ENCODE peak calls at places on chromosomes 11 and 22, in ten cellular contexts. One of them, this sample, is unnamed.

GRCh38 chr11:19879309-19880087 is 166.9 kb downstream of the NAV2 start:
- DNase-seq in CD4-positive, CD25-positive, alpha-beta regulatory T cell: no peak
- DNase-seq in activated CD4-positive, CD25-positive, alpha-beta regulatory T cell: no peak
- DNase-seq in KG1: no peak
- DNase-seq in effector CD4-positive, alpha-beta T cell: no peak
- DNase-seq in activated CD4-positive, alpha-beta T cell treated with anti-CD3 and anti-CD28 coated beads, Interleukin-2, amount 10 ng/mL, durations not matched to agents 7 days and 5 days: no peak
- DNase-seq in IMR-90: no peak
- DNase-seq in NCI-H748 treated with DMSO at 0.1 percent for 48 hours: no peak
- DNase-seq in stimulated activated CD4-positive, alpha-beta T cell treated with anti-CD3 and anti-CD28 coated beads, Interleukin-2, amount 100 ng/mL, for 24 hours: no peak
- DNase-seq in HT1080: no peak
- DNase-seq in this sample: no peak

GRCh38 chr22:23888615-23889401 is 5.4 kb upstream of the MIF start:
- DNase-seq in HT1080: peak; percentile 55
- DNase-seq in CD4-positive, CD25-positive, alpha-beta regulatory T cell: no peak
- DNase-seq in NCI-H748 treated with DMSO at 0.1 percent for 48 hours: no peak
- DNase-seq in activated CD4-positive, CD25-positive, alpha-beta regulatory T cell: no peak
- DNase-seq in effector CD4-positive, alpha-beta T cell: no peak
- DNase-seq in stimulated activated CD4-positive, alpha-beta T cell treated with anti-CD3 and anti-CD28 coated beads, Interleukin-2, amount 100 ng/mL, for 24 hours: no peak
- DNase-seq in KG1: no peak
- DNase-seq in activated CD4-positive, alpha-beta T cell treated with anti-CD3 and anti-CD28 coated beads, Interleukin-2, amount 10 ng/mL, durations not matched to agents 7 days and 5 days: no peak
- DNase-seq in IMR-90: peak; percentile 39
- DNase-seq in this sample: peak; percentile 10

GRCh38 chr11:12724301-12725046 is 50.3 kb downstream of the TEAD1 start:
- DNase-seq in stimulated activated CD4-positive, alpha-beta T cell treated with anti-CD3 and anti-CD28 coated beads, Interleukin-2, amount 100 ng/mL, for 24 hours: no peak
- DNase-seq in CD4-positive, CD25-positive, alpha-beta regulatory T cell: no peak
- DNase-seq in IMR-90: peak; percentile 95
- DNase-seq in activated CD4-positive, CD25-positive, alpha-beta regulatory T cell: no peak
- DNase-seq in HT1080: peak; percentile 83
- DNase-seq in KG1: no peak
- DNase-seq in activated CD4-positive, alpha-beta T cell treated with anti-CD3 and anti-CD28 coated beads, Interleukin-2, amount 10 ng/mL, durations not matched to agents 7 days and 5 days: no peak
- DNase-seq in NCI-H748 treated with DMSO at 0.1 percent for 48 hours: peak; percentile 96
- DNase-seq in effector CD4-positive, alpha-beta T cell: no peak
- DNase-seq in this sample: peak; percentile 90

GRCh38 chr11:1335811-1336761 is 26.7 kb upstream of the TOLLIP start:
- DNase-seq in HT1080: no peak
- DNase-seq in activated CD4-positive, CD25-positive, alpha-beta regulatory T cell: peak; percentile 57
- DNase-seq in CD4-positive, CD25-positive, alpha-beta regulatory T cell: peak; percentile 64
- DNase-seq in NCI-H748 treated with DMSO at 0.1 percent for 48 hours: peak; percentile 41
- DNase-seq in KG1: peak; percentile 7
- DNase-seq in effector CD4-positive, alpha-beta T cell: peak; percentile 53
- DNase-seq in IMR-90: peak; percentile 71
- DNase-seq in activated CD4-positive, alpha-beta T cell treated with anti-CD3 and anti-CD28 coated beads, Interleukin-2, amount 10 ng/mL, durations not matched to agents 7 days and 5 days: peak; percentile 54
- DNase-seq in stimulated activated CD4-positive, alpha-beta T cell treated with anti-CD3 and anti-CD28 coated beads, Interleukin-2, amount 100 ng/mL, for 24 hours: peak; percentile 57
- DNase-seq in this sample: peak; percentile 22

GRCh38 chr11:126654886-126655806 is 299.7 kb downstream of the ST3GAL4 start:
- DNase-seq in stimulated activated CD4-positive, alpha-beta T cell treated with anti-CD3 and anti-CD28 coated beads, Interleukin-2, amount 100 ng/mL, for 24 hours: no peak
- DNase-seq in IMR-90: no peak
- DNase-seq in effector CD4-positive, alpha-beta T cell: no peak
- DNase-seq in activated CD4-positive, CD25-positive, alpha-beta regulatory T cell: no peak
- DNase-seq in HT1080: no peak
- DNase-seq in KG1: no peak
- DNase-seq in CD4-positive, CD25-positive, alpha-beta regulatory T cell: no peak
- DNase-seq in NCI-H748 treated with DMSO at 0.1 percent for 48 hours: no peak
- DNase-seq in activated CD4-positive, alpha-beta T cell treated with anti-CD3 and anti-CD28 coated beads, Interleukin-2, amount 10 ng/mL, durations not matched to agents 7 days and 5 days: no peak
- DNase-seq in this sample: no peak

GRCh38 chr22:32904044-32904443 is 102.5 kb downstream of the TIMP3 start:
- DNase-seq in activated CD4-positive, alpha-beta T cell treated with anti-CD3 and anti-CD28 coated beads, Interleukin-2, amount 10 ng/mL, durations not matched to agents 7 days and 5 days: peak; percentile 15
- DNase-seq in KG1: no peak
- DNase-seq in HT1080: peak; percentile 48
- DNase-seq in CD4-positive, CD25-positive, alpha-beta regulatory T cell: no peak
- DNase-seq in IMR-90: peak; percentile 35
- DNase-seq in NCI-H748 treated with DMSO at 0.1 percent for 48 hours: no peak
- DNase-seq in effector CD4-positive, alpha-beta T cell: no peak
- DNase-seq in stimulated activated CD4-positive, alpha-beta T cell treated with anti-CD3 and anti-CD28 coated beads, Interleukin-2, amount 100 ng/mL, for 24 hours: no peak
- DNase-seq in activated CD4-positive, CD25-positive, alpha-beta regulatory T cell: no peak
- DNase-seq in this sample: peak; percentile 23

GRCh38 chr11:11626128-11626527 is 4.3 kb upstream of the GALNT18 start:
- DNase-seq in CD4-positive, CD25-positive, alpha-beta regulatory T cell: no peak
- DNase-seq in KG1: no peak
- DNase-seq in activated CD4-positive, alpha-beta T cell treated with anti-CD3 and anti-CD28 coated beads, Interleukin-2, amount 10 ng/mL, durations not matched to agents 7 days and 5 days: no peak
- DNase-seq in effector CD4-positive, alpha-beta T cell: no peak
- DNase-seq in stimulated activated CD4-positive, alpha-beta T cell treated with anti-CD3 and anti-CD28 coated beads, Interleukin-2, amount 100 ng/mL, for 24 hours: no peak
- DNase-seq in HT1080: peak; percentile 73
- DNase-seq in activated CD4-positive, CD25-positive, alpha-beta regulatory T cell: no peak
- DNase-seq in IMR-90: no peak
- DNase-seq in NCI-H748 treated with DMSO at 0.1 percent for 48 hours: no peak
- DNase-seq in this sample: no peak

GRCh38 chr11:104573431-104573830 is 324.8 kb downstream of the CASP12 start:
- DNase-seq in stimulated activated CD4-positive, alpha-beta T cell treated with anti-CD3 and anti-CD28 coated beads, Interleukin-2, amount 100 ng/mL, for 24 hours: no peak
- DNase-seq in activated CD4-positive, CD25-positive, alpha-beta regulatory T cell: no peak
- DNase-seq in activated CD4-positive, alpha-beta T cell treated with anti-CD3 and anti-CD28 coated beads, Interleukin-2, amount 10 ng/mL, durations not matched to agents 7 days and 5 days: no peak
- DNase-seq in effector CD4-positive, alpha-beta T cell: no peak
- DNase-seq in KG1: no peak
- DNase-seq in IMR-90: peak; percentile 77
- DNase-seq in CD4-positive, CD25-positive, alpha-beta regulatory T cell: no peak
- DNase-seq in HT1080: peak; percentile 41
- DNase-seq in NCI-H748 treated with DMSO at 0.1 percent for 48 hours: no peak
- DNase-seq in this sample: no peak

GRCh38 chr11:80462211-80462610 is 1021.4 kb upstream of the TENM4 start:
- DNase-seq in HT1080: peak; percentile 71
- DNase-seq in CD4-positive, CD25-positive, alpha-beta regulatory T cell: no peak
- DNase-seq in KG1: no peak
- DNase-seq in activated CD4-positive, alpha-beta T cell treated with anti-CD3 and anti-CD28 coated beads, Interleukin-2, amount 10 ng/mL, durations not matched to agents 7 days and 5 days: no peak
- DNase-seq in NCI-H748 treated with DMSO at 0.1 percent for 48 hours: no peak
- DNase-seq in activated CD4-positive, CD25-positive, alpha-beta regulatory T cell: no peak
- DNase-seq in effector CD4-positive, alpha-beta T cell: no peak
- DNase-seq in IMR-90: no peak
- DNase-seq in stimulated activated CD4-positive, alpha-beta T cell treated with anti-CD3 and anti-CD28 coated beads, Interleukin-2, amount 100 ng/mL, for 24 hours: no peak
- DNase-seq in this sample: no peak

GRCh38 chr11:27524155-27524554 is 17.6 kb upstream of the LIN7C start:
- DNase-seq in CD4-positive, CD25-positive, alpha-beta regulatory T cell: no peak
- DNase-seq in activated CD4-positive, CD25-positive, alpha-beta regulatory T cell: no peak
- DNase-seq in NCI-H748 treated with DMSO at 0.1 percent for 48 hours: no peak
- DNase-seq in HT1080: peak; percentile 78
- DNase-seq in IMR-90: peak; percentile 66
- DNase-seq in activated CD4-positive, alpha-beta T cell treated with anti-CD3 and anti-CD28 coated beads, Interleukin-2, amount 10 ng/mL, durations not matched to agents 7 days and 5 days: no peak
- DNase-seq in stimulated activated CD4-positive, alpha-beta T cell treated with anti-CD3 and anti-CD28 coated beads, Interleukin-2, amount 100 ng/mL, for 24 hours: no peak
- DNase-seq in KG1: no peak
- DNase-seq in effector CD4-positive, alpha-beta T cell: no peak
- DNase-seq in this sample: peak; percentile 82

GRCh38 chr11:128548655-128549255 is 38.6 kb downstream of the ETS1 start:
- DNase-seq in IMR-90: peak; percentile 32
- DNase-seq in NCI-H748 treated with DMSO at 0.1 percent for 48 hours: no peak
- DNase-seq in HT1080: no peak
- DNase-seq in CD4-positive, CD25-positive, alpha-beta regulatory T cell: peak; percentile 35
- DNase-seq in activated CD4-positive, alpha-beta T cell treated with anti-CD3 and anti-CD28 coated beads, Interleukin-2, amount 10 ng/mL, durations not matched to agents 7 days and 5 days: peak; percentile 28
- DNase-seq in activated CD4-positive, CD25-positive, alpha-beta regulatory T cell: no peak
- DNase-seq in stimulated activated CD4-positive, alpha-beta T cell treated with anti-CD3 and anti-CD28 coated beads, Interleukin-2, amount 100 ng/mL, for 24 hours: peak; percentile 37
- DNase-seq in KG1: peak; percentile 74
- DNase-seq in effector CD4-positive, alpha-beta T cell: no peak
- DNase-seq in this sample: no peak

GRCh38 chr11:80307676-80308075 is 866.8 kb upstream of the TENM4 start:
- DNase-seq in KG1: no peak
- DNase-seq in activated CD4-positive, alpha-beta T cell treated with anti-CD3 and anti-CD28 coated beads, Interleukin-2, amount 10 ng/mL, durations not matched to agents 7 days and 5 days: no peak
- DNase-seq in activated CD4-positive, CD25-positive, alpha-beta regulatory T cell: no peak
- DNase-seq in IMR-90: no peak
- DNase-seq in stimulated activated CD4-positive, alpha-beta T cell treated with anti-CD3 and anti-CD28 coated beads, Interleukin-2, amount 100 ng/mL, for 24 hours: no peak
- DNase-seq in effector CD4-positive, alpha-beta T cell: no peak
- DNase-seq in CD4-positive, CD25-positive, alpha-beta regulatory T cell: no peak
- DNase-seq in HT1080: no peak
- DNase-seq in NCI-H748 treated with DMSO at 0.1 percent for 48 hours: no peak
- DNase-seq in this sample: no peak

GRCh38 chr11:46519351-46519750 is 74.5 kb downstream of the AMBRA1 start:
- DNase-seq in NCI-H748 treated with DMSO at 0.1 percent for 48 hours: no peak
- DNase-seq in activated CD4-positive, alpha-beta T cell treated with anti-CD3 and anti-CD28 coated beads, Interleukin-2, amount 10 ng/mL, durations not matched to agents 7 days and 5 days: no peak
- DNase-seq in HT1080: no peak
- DNase-seq in stimulated activated CD4-positive, alpha-beta T cell treated with anti-CD3 and anti-CD28 coated beads, Interleukin-2, amount 100 ng/mL, for 24 hours: no peak
- DNase-seq in IMR-90: no peak
- DNase-seq in KG1: no peak
- DNase-seq in CD4-positive, CD25-positive, alpha-beta regulatory T cell: no peak
- DNase-seq in activated CD4-positive, CD25-positive, alpha-beta regulatory T cell: no peak
- DNase-seq in effector CD4-positive, alpha-beta T cell: no peak
- DNase-seq in this sample: no peak

GRCh38 chr22:20963201-20964052 is 3.6 kb upstream of the AIFM3 start:
- DNase-seq in KG1: no peak
- DNase-seq in activated CD4-positive, alpha-beta T cell treated with anti-CD3 and anti-CD28 coated beads, Interleukin-2, amount 10 ng/mL, durations not matched to agents 7 days and 5 days: no peak
- DNase-seq in HT1080: no peak
- DNase-seq in IMR-90: no peak
- DNase-seq in stimulated activated CD4-positive, alpha-beta T cell treated with anti-CD3 and anti-CD28 coated beads, Interleukin-2, amount 100 ng/mL, for 24 hours: no peak
- DNase-seq in NCI-H748 treated with DMSO at 0.1 percent for 48 hours: no peak
- DNase-seq in effector CD4-positive, alpha-beta T cell: no peak
- DNase-seq in CD4-positive, CD25-positive, alpha-beta regulatory T cell: no peak
- DNase-seq in activated CD4-positive, CD25-positive, alpha-beta regulatory T cell: no peak
- DNase-seq in this sample: no peak

GRCh38 chr22:35708453-35708852 is 9.2 kb upstream of the APOL5 start:
- DNase-seq in stimulated activated CD4-positive, alpha-beta T cell treated with anti-CD3 and anti-CD28 coated beads, Interleukin-2, amount 100 ng/mL, for 24 hours: no peak
- DNase-seq in KG1: no peak
- DNase-seq in effector CD4-positive, alpha-beta T cell: no peak
- DNase-seq in NCI-H748 treated with DMSO at 0.1 percent for 48 hours: no peak
- DNase-seq in activated CD4-positive, alpha-beta T cell treated with anti-CD3 and anti-CD28 coated beads, Interleukin-2, amount 10 ng/mL, durations not matched to agents 7 days and 5 days: no peak
- DNase-seq in HT1080: no peak
- DNase-seq in CD4-positive, CD25-positive, alpha-beta regulatory T cell: no peak
- DNase-seq in IMR-90: peak; percentile 69
- DNase-seq in activated CD4-positive, CD25-positive, alpha-beta regulatory T cell: no peak
- DNase-seq in this sample: no peak

GRCh38 chr11:44356351-44356750 is 46.4 kb upstream of the ALX4 start:
- DNase-seq in CD4-positive, CD25-positive, alpha-beta regulatory T cell: no peak
- DNase-seq in NCI-H748 treated with DMSO at 0.1 percent for 48 hours: no peak
- DNase-seq in effector CD4-positive, alpha-beta T cell: no peak
- DNase-seq in activated CD4-positive, CD25-positive, alpha-beta regulatory T cell: no peak
- DNase-seq in IMR-90: no peak
- DNase-seq in KG1: no peak
- DNase-seq in stimulated activated CD4-positive, alpha-beta T cell treated with anti-CD3 and anti-CD28 coated beads, Interleukin-2, amount 100 ng/mL, for 24 hours: no peak
- DNase-seq in HT1080: no peak
- DNase-seq in activated CD4-positive, alpha-beta T cell treated with anti-CD3 and anti-CD28 coated beads, Interleukin-2, amount 10 ng/mL, durations not matched to agents 7 days and 5 days: no peak
- DNase-seq in this sample: no peak

GRCh38 chr11:64040684-64041267 is 5.0 kb downstream of the FLRT1 start:
- DNase-seq in CD4-positive, CD25-positive, alpha-beta regulatory T cell: no peak
- DNase-seq in activated CD4-positive, CD25-positive, alpha-beta regulatory T cell: no peak
- DNase-seq in KG1: no peak
- DNase-seq in stimulated activated CD4-positive, alpha-beta T cell treated with anti-CD3 and anti-CD28 coated beads, Interleukin-2, amount 100 ng/mL, for 24 hours: no peak
- DNase-seq in effector CD4-positive, alpha-beta T cell: no peak
- DNase-seq in NCI-H748 treated with DMSO at 0.1 percent for 48 hours: no peak
- DNase-seq in HT1080: no peak
- DNase-seq in IMR-90: no peak
- DNase-seq in activated CD4-positive, alpha-beta T cell treated with anti-CD3 and anti-CD28 coated beads, Interleukin-2, amount 10 ng/mL, durations not matched to agents 7 days and 5 days: no peak
- DNase-seq in this sample: no peak

GRCh38 chr11:68383976-68384501 is 71.6 kb downstream of the LRP5 start:
- DNase-seq in NCI-H748 treated with DMSO at 0.1 percent for 48 hours: no peak
- DNase-seq in effector CD4-positive, alpha-beta T cell: peak; percentile 61
- DNase-seq in activated CD4-positive, CD25-positive, alpha-beta regulatory T cell: peak; percentile 39
- DNase-seq in CD4-positive, CD25-positive, alpha-beta regulatory T cell: peak; percentile 52
- DNase-seq in stimulated activated CD4-positive, alpha-beta T cell treated with anti-CD3 and anti-CD28 coated beads, Interleukin-2, amount 100 ng/mL, for 24 hours: peak; percentile 76
- DNase-seq in activated CD4-positive, alpha-beta T cell treated with anti-CD3 and anti-CD28 coated beads, Interleukin-2, amount 10 ng/mL, durations not matched to agents 7 days and 5 days: peak; percentile 76
- DNase-seq in IMR-90: peak; percentile 40
- DNase-seq in KG1: no peak
- DNase-seq in HT1080: peak; percentile 16
- DNase-seq in this sample: peak; percentile 19

GRCh38 chr22:18028817-18029527 is 4.6 kb upstream of the MICAL3 start:
- DNase-seq in stimulated activated CD4-positive, alpha-beta T cell treated with anti-CD3 and anti-CD28 coated beads, Interleukin-2, amount 100 ng/mL, for 24 hours: no peak
- DNase-seq in NCI-H748 treated with DMSO at 0.1 percent for 48 hours: no peak
- DNase-seq in HT1080: no peak
- DNase-seq in effector CD4-positive, alpha-beta T cell: no peak
- DNase-seq in activated CD4-positive, CD25-positive, alpha-beta regulatory T cell: no peak
- DNase-seq in IMR-90: no peak
- DNase-seq in CD4-positive, CD25-positive, alpha-beta regulatory T cell: no peak
- DNase-seq in activated CD4-positive, alpha-beta T cell treated with anti-CD3 and anti-CD28 coated beads, Interleukin-2, amount 10 ng/mL, durations not matched to agents 7 days and 5 days: no peak
- DNase-seq in KG1: no peak
- DNase-seq in this sample: no peak

GRCh38 chr11:104892723-104893511 is 5.3 kb downstream of the CASP12 start:
- DNase-seq in NCI-H748 treated with DMSO at 0.1 percent for 48 hours: no peak
- DNase-seq in activated CD4-positive, alpha-beta T cell treated with anti-CD3 and anti-CD28 coated beads, Interleukin-2, amount 10 ng/mL, durations not matched to agents 7 days and 5 days: no peak
- DNase-seq in IMR-90: peak; percentile 75
- DNase-seq in HT1080: peak; percentile 14
- DNase-seq in effector CD4-positive, alpha-beta T cell: no peak
- DNase-seq in KG1: no peak
- DNase-seq in CD4-positive, CD25-positive, alpha-beta regulatory T cell: no peak
- DNase-seq in activated CD4-positive, CD25-positive, alpha-beta regulatory T cell: no peak
- DNase-seq in stimulated activated CD4-positive, alpha-beta T cell treated with anti-CD3 and anti-CD28 coated beads, Interleukin-2, amount 100 ng/mL, for 24 hours: no peak
- DNase-seq in this sample: no peak

GRCh38 chr11:116719102-116719501 is 53.7 kb downstream of the BUD13 start:
- DNase-seq in activated CD4-positive, alpha-beta T cell treated with anti-CD3 and anti-CD28 coated beads, Interleukin-2, amount 10 ng/mL, durations not matched to agents 7 days and 5 days: no peak
- DNase-seq in effector CD4-positive, alpha-beta T cell: no peak
- DNase-seq in HT1080: no peak
- DNase-seq in activated CD4-positive, CD25-positive, alpha-beta regulatory T cell: no peak
- DNase-seq in IMR-90: no peak
- DNase-seq in CD4-positive, CD25-positive, alpha-beta regulatory T cell: no peak
- DNase-seq in NCI-H748 treated with DMSO at 0.1 percent for 48 hours: no peak
- DNase-seq in stimulated activated CD4-positive, alpha-beta T cell treated with anti-CD3 and anti-CD28 coated beads, Interleukin-2, amount 100 ng/mL, for 24 hours: no peak
- DNase-seq in KG1: no peak
- DNase-seq in this sample: no peak

GRCh38 chr11:26976389-26976788 is 17.5 kb upstream of the FIBIN start:
- DNase-seq in activated CD4-positive, CD25-positive, alpha-beta regulatory T cell: no peak
- DNase-seq in HT1080: peak; percentile 62
- DNase-seq in stimulated activated CD4-positive, alpha-beta T cell treated with anti-CD3 and anti-CD28 coated beads, Interleukin-2, amount 100 ng/mL, for 24 hours: no peak
- DNase-seq in NCI-H748 treated with DMSO at 0.1 percent for 48 hours: no peak
- DNase-seq in effector CD4-positive, alpha-beta T cell: no peak
- DNase-seq in activated CD4-positive, alpha-beta T cell treated with anti-CD3 and anti-CD28 coated beads, Interleukin-2, amount 10 ng/mL, durations not matched to agents 7 days and 5 days: no peak
- DNase-seq in IMR-90: peak; percentile 94
- DNase-seq in KG1: no peak
- DNase-seq in CD4-positive, CD25-positive, alpha-beta regulatory T cell: no peak
- DNase-seq in this sample: peak; percentile 57

GRCh38 chr11:118060081-118060661 is 16.7 kb upstream of the TMPRSS4 start:
- DNase-seq in IMR-90: no peak
- DNase-seq in HT1080: no peak
- DNase-seq in CD4-positive, CD25-positive, alpha-beta regulatory T cell: no peak
- DNase-seq in activated CD4-positive, CD25-positive, alpha-beta regulatory T cell: no peak
- DNase-seq in KG1: no peak
- DNase-seq in NCI-H748 treated with DMSO at 0.1 percent for 48 hours: no peak
- DNase-seq in stimulated activated CD4-positive, alpha-beta T cell treated with anti-CD3 and anti-CD28 coated beads, Interleukin-2, amount 100 ng/mL, for 24 hours: no peak
- DNase-seq in activated CD4-positive, alpha-beta T cell treated with anti-CD3 and anti-CD28 coated beads, Interleukin-2, amount 10 ng/mL, durations not matched to agents 7 days and 5 days: no peak
- DNase-seq in effector CD4-positive, alpha-beta T cell: no peak
- DNase-seq in this sample: no peak

GRCh38 chr11:134801526-134801925 is 389.5 kb upstream of the B3GAT1 start:
- DNase-seq in activated CD4-positive, alpha-beta T cell treated with anti-CD3 and anti-CD28 coated beads, Interleukin-2, amount 10 ng/mL, durations not matched to agents 7 days and 5 days: no peak
- DNase-seq in activated CD4-positive, CD25-positive, alpha-beta regulatory T cell: no peak
- DNase-seq in CD4-positive, CD25-positive, alpha-beta regulatory T cell: no peak
- DNase-seq in NCI-H748 treated with DMSO at 0.1 percent for 48 hours: no peak
- DNase-seq in IMR-90: no peak
- DNase-seq in KG1: no peak
- DNase-seq in stimulated activated CD4-positive, alpha-beta T cell treated with anti-CD3 and anti-CD28 coated beads, Interleukin-2, amount 100 ng/mL, for 24 hours: no peak
- DNase-seq in HT1080: no peak
- DNase-seq in effector CD4-positive, alpha-beta T cell: no peak
- DNase-seq in this sample: no peak

GRCh38 chr11:17927643-17928343 is 85.1 kb downstream of the SERGEF start:
- DNase-seq in NCI-H748 treated with DMSO at 0.1 percent for 48 hours: no peak
- DNase-seq in activated CD4-positive, alpha-beta T cell treated with anti-CD3 and anti-CD28 coated beads, Interleukin-2, amount 10 ng/mL, durations not matched to agents 7 days and 5 days: no peak
- DNase-seq in activated CD4-positive, CD25-positive, alpha-beta regulatory T cell: no peak
- DNase-seq in IMR-90: peak; percentile 85
- DNase-seq in KG1: no peak
- DNase-seq in HT1080: no peak
- DNase-seq in stimulated activated CD4-positive, alpha-beta T cell treated with anti-CD3 and anti-CD28 coated beads, Interleukin-2, amount 100 ng/mL, for 24 hours: no peak
- DNase-seq in CD4-positive, CD25-positive, alpha-beta regulatory T cell: no peak
- DNase-seq in effector CD4-positive, alpha-beta T cell: no peak
- DNase-seq in this sample: peak; percentile 28

GRCh38 chr11:67277231-67277961 is 11.1 kb downstream of the GRK2 start:
- DNase-seq in IMR-90: peak; percentile 64
- DNase-seq in activated CD4-positive, CD25-positive, alpha-beta regulatory T cell: peak; percentile 86
- DNase-seq in activated CD4-positive, alpha-beta T cell treated with anti-CD3 and anti-CD28 coated beads, Interleukin-2, amount 10 ng/mL, durations not matched to agents 7 days and 5 days: peak; percentile 95
- DNase-seq in HT1080: peak; percentile 91
- DNase-seq in KG1: peak; percentile 99
- DNase-seq in NCI-H748 treated with DMSO at 0.1 percent for 48 hours: no peak
- DNase-seq in stimulated activated CD4-positive, alpha-beta T cell treated with anti-CD3 and anti-CD28 coated beads, Interleukin-2, amount 100 ng/mL, for 24 hours: peak; percentile 88
- DNase-seq in effector CD4-positive, alpha-beta T cell: peak; percentile 88
- DNase-seq in CD4-positive, CD25-positive, alpha-beta regulatory T cell: peak; percentile 86
- DNase-seq in this sample: peak; percentile 47

GRCh38 chr11:43282607-43283440 is 29.0 kb upstream of the API5 start:
- DNase-seq in CD4-positive, CD25-positive, alpha-beta regulatory T cell: peak; percentile 26
- DNase-seq in stimulated activated CD4-positive, alpha-beta T cell treated with anti-CD3 and anti-CD28 coated beads, Interleukin-2, amount 100 ng/mL, for 24 hours: peak; percentile 50
- DNase-seq in activated CD4-positive, CD25-positive, alpha-beta regulatory T cell: no peak
- DNase-seq in HT1080: peak; percentile 36
- DNase-seq in effector CD4-positive, alpha-beta T cell: peak; percentile 4
- DNase-seq in activated CD4-positive, alpha-beta T cell treated with anti-CD3 and anti-CD28 coated beads, Interleukin-2, amount 10 ng/mL, durations not matched to agents 7 days and 5 days: peak; percentile 45
- DNase-seq in NCI-H748 treated with DMSO at 0.1 percent for 48 hours: peak; percentile 19
- DNase-seq in KG1: peak; percentile 4
- DNase-seq in IMR-90: peak; percentile 16
- DNase-seq in this sample: peak; percentile 2

GRCh38 chr22:36587289-36588154 is 58.6 kb upstream of the EIF3D start:
- DNase-seq in IMR-90: peak; percentile 67
- DNase-seq in effector CD4-positive, alpha-beta T cell: no peak
- DNase-seq in activated CD4-positive, CD25-positive, alpha-beta regulatory T cell: no peak
- DNase-seq in NCI-H748 treated with DMSO at 0.1 percent for 48 hours: no peak
- DNase-seq in KG1: no peak
- DNase-seq in CD4-positive, CD25-positive, alpha-beta regulatory T cell: no peak
- DNase-seq in activated CD4-positive, alpha-beta T cell treated with anti-CD3 and anti-CD28 coated beads, Interleukin-2, amount 10 ng/mL, durations not matched to agents 7 days and 5 days: no peak
- DNase-seq in HT1080: peak; percentile 58
- DNase-seq in stimulated activated CD4-positive, alpha-beta T cell treated with anti-CD3 and anti-CD28 coated beads, Interleukin-2, amount 100 ng/mL, for 24 hours: no peak
- DNase-seq in this sample: peak; percentile 55

This sample was measured in HFFc6.